ENCODE peak calls at places on chromosomes 6 and 20, in four cellular contexts. Z, L, X and N are unnamed samples.
A peak's percentile ranks its signal among the peaks of the same experiment; 100 is the strongest.

GRCh38 chr6:154460306-154461071 is 50.0 kb downstream of the CNKSR3 start:
- DNase-seq in Z (no peak), L (no peak), X (no peak), N (no peak)

GRCh38 chr6:161564951-161565350 is 291.1 kb upstream of the AGPAT4 start:
- DNase-seq in Z (no peak), L (no peak), X (no peak), N (no peak)

GRCh38 chr6:39553811-39554802 is 171.1 kb downstream of the KIF6 start:
- DNase-seq in Z (no peak), L (no peak), X (no peak), N (no peak)

GRCh38 chr6:167699141-167700036 is 127.3 kb upstream of the AFDN start:
- DNase-seq in Z (peak; percentile 49), L (no peak), X (peak; percentile 15), N (no peak)

GRCh38 chr6:4727671-4728435 is 48.4 kb upstream of the CDYL start:
- DNase-seq in Z (no peak), L (no peak), X (no peak), N (no peak)

GRCh38 chr6:149923327-149923986 is 536 bp upstream of the RAET1G start:
- DNase-seq in Z (no peak), L (no peak), X (no peak), N (no peak)

GRCh38 chr6:144990768-144991167 is 705.6 kb downstream of the UTRN start:
- DNase-seq in Z (no peak), L (no peak), X (no peak), N (no peak)

GRCh38 chr6:159098636-159099106 is 53.9 kb upstream of the TAGAP start:
- DNase-seq in Z (no peak), L (no peak), X (no peak), N (no peak)

GRCh38 chr6:98467902-98468301 is 366.5 kb upstream of the POU3F2 start:
- DNase-seq in Z (no peak), L (no peak), X (no peak), N (no peak)

GRCh38 chr6:8361259-8361658 is 74.1 kb downstream of the SLC35B3 start:
- DNase-seq in Z (no peak), L (no peak), X (no peak), N (no peak)

GRCh38 chr6:143579703-143580102 is 68.2 kb upstream of the FUCA2 start:
- DNase-seq in Z (no peak), L (no peak), X (no peak), N (no peak)

GRCh38 chr6:128696651-128697391 is 176.4 kb upstream of the PTPRK start:
- DNase-seq in Z (no peak), L (peak; percentile 18), X (no peak), N (no peak)

GRCh38 chr20:57109151-57109953 is 157.1 kb downstream of the BMP7 start:
- DNase-seq in Z (no peak), L (no peak), X (no peak), N (no peak)

GRCh38 chr20:58688414-58688813 is 4.2 kb upstream of the NPEPL1 start:
- DNase-seq in Z (no peak), L (no peak), X (no peak), N (no peak)

GRCh38 chr6:138162947-138163569 is 1.3 kb downstream of the ARFGEF3 start:
- DNase-seq in Z (no peak), L (no peak), X (no peak), N (no peak)

GRCh38 chr20:23361108-23361650 is 803 bp upstream of the GZF1 start:
- DNase-seq in Z (no peak), L (peak; percentile 30), X (no peak), N (no peak)

GRCh38 chr20:23356203-23356602 is 5.6 kb downstream of the NXT1 start:
- DNase-seq in Z (no peak), L (no peak), X (no peak), N (no peak)

GRCh38 chr20:23358923-23359572 is 2.9 kb upstream of the GZF1 start:
- DNase-seq in Z (peak; percentile 68), L (no peak), X (no peak), N (no peak)

GRCh38 chr20:23358563-23358906 is 3.4 kb upstream of the GZF1 start:
- DNase-seq in Z (no peak), L (no peak), X (no peak), N (no peak)

GRCh38 chr20:23357767-23358562 is 4.0 kb upstream of the GZF1 start:
- DNase-seq in Z (peak; percentile 100), L (peak; percentile 88), X (peak; percentile 99), N (peak; percentile 100)
- TF ChIP-seq CTCF in Z (no peak), L (no peak), X (peak; percentile 19), N (peak; percentile 23)

GRCh38 chr20:14193443-14193842 is 144.0 kb downstream of the FLRT3 start:
- DNase-seq in Z (no peak), L (no peak), X (no peak), N (no peak)

GRCh38 chr20:14197097-14197496 is 140.3 kb downstream of the FLRT3 start:
- DNase-seq in Z (no peak), L (no peak), X (no peak), N (no peak)

GRCh38 chr20:14191559-14191958 is 145.9 kb downstream of the FLRT3 start:
- DNase-seq in Z (no peak), L (no peak), X (no peak), N (no peak)

GRCh38 chr20:14189794-14190402 is 147.5 kb downstream of the FLRT3 start:
- DNase-seq in Z (no peak), L (peak; percentile 12), X (no peak), N (no peak)

DNA sequence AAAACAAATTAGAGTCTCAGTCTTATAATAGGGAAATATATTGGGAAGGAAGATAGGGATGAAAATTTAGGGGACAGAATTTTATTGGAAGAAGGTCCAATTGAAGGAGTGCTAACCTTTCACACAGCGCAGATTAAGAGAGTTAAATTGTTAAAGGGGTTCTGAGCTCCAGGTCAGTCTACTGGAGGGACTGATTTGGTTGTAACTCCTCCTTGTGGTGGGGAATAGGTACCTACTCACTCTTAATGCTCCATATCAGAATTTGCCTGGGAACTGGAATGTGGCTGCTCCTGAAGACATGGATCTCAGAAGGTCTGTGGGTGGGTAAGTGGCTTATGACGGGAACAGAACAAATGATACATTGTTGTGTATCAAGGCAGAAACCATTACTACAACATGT is 143.5 kb downstream of the FLRT3 start:
- DNase-seq in Z (no peak), L (peak; percentile 9), X (no peak), N (no peak)
- TF ChIP-seq CTCF in Z (no peak), L (no peak), X (no peak), N (no peak)

DNA sequence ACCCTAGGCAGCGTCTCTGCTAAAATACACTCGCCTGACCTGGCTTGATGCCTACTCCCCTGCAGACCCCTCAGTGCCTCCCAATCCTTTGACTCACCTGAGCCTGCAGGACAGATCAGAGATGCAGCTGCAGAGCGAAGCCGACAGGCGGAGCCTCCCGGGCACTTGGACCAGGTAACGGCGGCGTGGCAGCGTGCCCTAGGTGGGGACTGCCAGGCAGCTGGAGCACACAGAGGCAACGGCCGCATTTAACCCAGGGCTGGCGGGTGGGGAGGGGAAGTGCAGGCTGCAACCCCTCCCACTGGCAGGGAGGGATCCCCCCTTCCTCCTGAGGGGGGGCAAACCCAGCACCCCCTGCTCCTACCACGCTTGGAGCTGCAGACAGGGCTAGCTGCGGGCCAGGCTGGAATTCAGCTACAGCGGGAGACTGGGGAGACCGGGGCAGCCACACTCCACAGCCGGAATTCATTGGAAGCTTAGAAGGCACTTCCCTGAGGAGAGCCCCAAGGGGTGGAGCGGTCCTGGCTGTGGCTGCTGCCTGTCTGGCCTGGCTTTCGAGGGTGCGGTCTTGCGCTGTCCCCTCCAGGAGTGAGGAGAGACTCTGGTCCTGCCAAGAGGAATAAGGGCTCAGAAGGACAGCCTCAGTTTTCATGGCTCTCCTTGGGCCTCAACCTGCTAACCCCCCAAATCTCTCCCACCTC is at the start of gene MATN4:
- DNase-seq in Z (peak; percentile 77), L (no peak), X (no peak), N (no peak)
- TF ChIP-seq CTCF in Z (no peak), L (no peak), X (peak; percentile 19), N (no peak)

DNA sequence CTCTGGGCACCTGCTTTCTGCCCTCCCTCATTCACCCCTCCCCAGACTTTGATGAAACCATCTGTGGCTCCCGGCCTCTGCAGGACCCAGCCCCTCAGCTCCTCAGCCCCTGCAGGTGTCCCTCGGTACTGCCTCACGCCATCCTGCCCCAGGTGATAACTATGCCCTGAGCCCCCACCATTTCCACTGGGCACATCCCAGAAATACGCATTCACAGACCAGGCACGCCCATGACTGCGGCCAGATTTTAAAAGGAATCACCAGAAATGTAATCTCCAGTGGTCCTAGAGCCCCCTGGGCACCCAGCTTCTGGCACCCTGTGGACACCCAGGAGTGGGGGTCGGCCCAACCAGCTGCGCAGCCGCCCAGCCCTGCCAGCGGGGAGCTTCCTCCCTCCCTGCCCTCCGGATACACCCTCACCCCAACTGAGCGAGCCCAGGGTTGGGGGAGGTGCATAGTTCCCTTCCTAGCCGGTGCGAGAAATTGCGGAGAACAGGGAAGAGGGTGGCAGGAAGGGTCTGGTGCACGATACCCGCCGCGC is 585 bp upstream of the NTSR1 start:
- DNase-seq in Z (no peak), L (peak; percentile 68), X (no peak), N (no peak)
- TF ChIP-seq CTCF in Z (no peak), L (no peak), X (no peak), N (peak; percentile 57)

GRCh38 chr6:37783831-37784584 is 35.5 kb upstream of the ZFAND3 start:
- DNase-seq in Z (peak; percentile 28), L (no peak), X (no peak), N (no peak)
- TF ChIP-seq CTCF in Z (no peak), L (no peak), X (no peak), N (peak; percentile 11)

GRCh38 chr6:118083711-118084110 is 176.6 kb downstream of the SLC35F1 start:
- DNase-seq in Z (no peak), L (no peak), X (no peak), N (no peak)

GRCh38 chr6:118085665-118086064 is 178.6 kb downstream of the SLC35F1 start:
- DNase-seq in Z (no peak), L (no peak), X (no peak), N (no peak)

GRCh38 chr6:118086189-118086588 is 179.1 kb downstream of the SLC35F1 start:
- DNase-seq in Z (no peak), L (no peak), X (no peak), N (no peak)

GRCh38 chr6:118080547-118080946 is 173.5 kb downstream of the SLC35F1 start:
- DNase-seq in Z (no peak), L (no peak), X (no peak), N (no peak)
- TF ChIP-seq CTCF in Z (no peak), L (no peak), X (no peak), N (peak; percentile 42)

GRCh38 chr20:64238851-64239387 is 16.6 kb upstream of the PCMTD2 start:
- DNase-seq in Z (no peak), L (no peak), X (no peak), N (no peak)
- TF ChIP-seq CTCF in Z (no peak), L (no peak), X (no peak), N (no peak)

GRCh38 chr6:119720160-119720559 is 370.6 kb upstream of the MAN1A1 start:
- DNase-seq in Z (no peak), L (no peak), X (no peak), N (no peak)
- TF ChIP-seq CTCF in Z (no peak), L (no peak), X (no peak), N (peak; percentile 38)